ENCODE peak calls at places on chromosomes 13 and 19, in eight cellular contexts. K is A673, M is cardiac fibroblast, Q is brain microvascular endothelial cell, S is ascending aorta, W is GM20000, U is psoas muscle, R is thoracic aorta. D is an unnamed sample.

GRCh38 chr13:59497845-59498244 is 665.9 kb downstream of the DIAPH3 start:
- DNase-seq in M (no peak), R (no peak), U (no peak), W (no peak), S (no peak), Q (no peak), K (no peak), D (no peak)

GRCh38 chr13:29922281-29922821 is 71.9 kb upstream of the UBL3 start:
- DNase-seq in K (no peak), Q (no peak), S (no peak), R (no peak), M (peak), U (no peak), W (no peak), D (no peak)

GRCh38 chr13:109256866-109257760 is 529.3 kb downstream of the IRS2 start:
- DNase-seq in R (no peak), K (peak), M (peak), Q (peak), U (no peak), W (no peak), S (no peak), D (peak)

GRCh38 chr13:42110410-42111155 is 62.1 kb downstream of the DGKH start:
- DNase-seq in U (no peak), R (no peak), S (no peak), K (peak), Q (peak), M (peak), W (peak), D (peak)

GRCh38 chr13:111230385-111230930 is 90.0 kb upstream of the TEX29 start:
- DNase-seq in W (no peak), R (no peak), M (no peak), K (no peak), U (no peak), Q (no peak), S (no peak), D (no peak)

GRCh38 chr19:55437410-55437809 is 5.7 kb downstream of the SHISA7 start:
- DNase-seq in Q (peak), R (no peak), U (peak), W (peak), K (peak), M (peak), S (no peak), D (no peak)

GRCh38 chr13:111629016-111629415 is 308.6 kb downstream of the TEX29 start:
- DNase-seq in S (no peak), R (no peak), M (no peak), U (no peak), Q (no peak), W (no peak), K (no peak), D (no peak)

GRCh38 chr19:33134571-33135041 is 2.7 kb downstream of the WDR88 start:
- DNase-seq in M (no peak), R (no peak), S (no peak), U (no peak), W (peak), Q (no peak), K (no peak), D (no peak)

GRCh38 chr19:18310966-18311365 is 11.9 kb downstream of the LSM4 start:
- DNase-seq in K (no peak), U (no peak), M (no peak), R (no peak), W (no peak), S (no peak), Q (no peak), D (no peak)

DNA sequence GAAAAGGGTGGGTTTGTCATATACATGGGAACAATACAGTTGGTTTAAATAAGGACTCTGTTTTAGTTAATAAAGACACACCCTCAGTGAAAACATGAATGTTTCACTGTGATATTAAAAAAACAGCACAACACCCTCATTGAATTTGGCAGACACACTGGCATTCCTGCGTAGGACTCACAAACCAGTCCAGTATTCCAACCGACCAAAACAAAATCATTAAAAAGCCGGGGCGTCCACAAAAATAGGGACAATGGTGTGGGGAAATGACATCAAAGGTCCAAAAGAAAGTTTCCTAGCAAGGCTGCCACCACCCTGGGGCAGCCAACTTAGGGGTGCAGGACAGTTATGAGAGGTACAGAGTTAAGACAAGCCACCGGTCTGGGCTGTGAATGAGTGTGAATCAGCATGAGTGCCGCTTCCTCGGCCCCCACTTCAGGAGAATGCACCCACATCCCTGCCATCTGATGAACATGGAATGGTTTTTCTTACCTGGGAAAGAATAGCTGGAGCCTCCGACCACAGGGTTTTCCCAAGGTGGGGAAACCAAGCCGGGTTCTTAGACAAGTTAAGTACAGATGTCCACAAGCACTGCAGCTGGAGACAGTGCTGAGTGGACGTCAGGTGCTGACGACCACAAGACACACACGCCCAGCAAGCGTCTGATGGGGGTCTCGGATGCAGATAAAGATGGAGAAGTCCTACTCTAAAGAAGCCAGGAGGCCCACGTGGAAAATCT is 73.3 kb downstream of the KLF2 start:
- DNase-seq in S (no peak), Q (no peak), W (no peak), M (peak), R (no peak), K (no peak), U (no peak), D (no peak)
- TF ChIP-seq CTCF in S (no peak), Q (no peak), W (no peak), M (no peak), R (no peak), K (no peak), U (no peak), D (no peak)

GRCh38 chr19:38917921-38918491 is 6.0 kb upstream of the CCER2 start:
- DNase-seq in K (no peak), U (no peak), W (no peak), S (no peak), Q (no peak), R (no peak), M (no peak), D (no peak)
- TF ChIP-seq CTCF in K (no peak), U (no peak), W (no peak), S (no peak), Q (peak), R (no peak), M (no peak), D (peak)

GRCh38 chr13:73417012-73417615 is 358.3 kb downstream of the KLF5 start:
- DNase-seq in R (no peak), U (no peak), M (peak), S (no peak), K (peak), Q (no peak), W (no peak), D (no peak)
- TF ChIP-seq CTCF in R (no peak), U (no peak), M (no peak), S (no peak), K (peak), Q (peak), W (no peak), D (no peak)

DNA sequence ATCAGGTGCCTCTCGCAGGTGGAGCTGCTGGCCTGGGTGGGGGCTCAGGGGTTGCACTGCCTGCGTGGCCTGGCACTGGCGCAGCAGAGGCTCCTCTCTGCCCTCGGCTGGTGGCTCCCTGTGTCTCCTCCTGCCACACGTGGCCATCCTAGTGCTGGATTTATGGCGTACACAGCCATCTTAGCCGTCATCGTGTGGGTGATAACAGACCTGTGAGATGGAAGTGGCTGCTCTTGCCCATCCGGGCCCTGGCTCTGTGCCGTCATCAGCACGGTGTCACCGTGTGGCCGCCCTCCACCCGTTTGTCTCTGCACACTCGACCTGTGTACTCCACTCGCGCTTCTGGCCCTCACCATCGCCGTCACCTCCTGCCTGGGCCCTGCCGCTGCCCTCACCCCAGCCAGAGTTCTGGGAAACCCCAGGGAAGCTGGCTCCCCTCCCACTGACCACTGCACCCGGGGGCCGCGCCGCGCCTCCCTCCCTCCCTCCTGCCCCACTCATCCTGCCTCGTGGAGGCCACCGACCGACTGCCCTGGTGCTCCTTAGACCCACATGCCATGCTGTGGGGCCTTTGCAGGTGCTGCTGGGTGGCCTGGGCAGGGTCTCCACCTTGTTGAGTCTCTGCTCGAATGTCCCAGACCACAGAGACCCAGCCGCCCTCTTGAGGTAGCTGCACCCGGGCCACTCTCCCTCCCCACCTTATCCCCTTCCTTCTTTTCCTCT is 29.5 kb downstream of the TMEM255B start:
- DNase-seq in Q (no peak), K (no peak), U (no peak), S (no peak), R (no peak), W (no peak), M (no peak), D (no peak)
- TF ChIP-seq CTCF in Q (no peak), K (no peak), U (no peak), S (no peak), R (no peak), W (no peak), M (no peak), D (no peak)